ENCODE peak calls at places on chromosomes 7 and 10, in four cellular contexts. One of them, this sample, is unnamed.

GRCh38 chr10:929965-930364 is 1.5 kb downstream of the LARP4B start:
- DNase-seq in fibroblast of pulmonary artery: no peak
- DNase-seq in Peyer's patch: peak
- DNase-seq in epithelial cell of proximal tubule: no peak
- DNase-seq in this sample: no peak

GRCh38 chr10:29991382-29991781 is 68.0 kb downstream of the JCAD start:
- DNase-seq in fibroblast of pulmonary artery: no peak
- DNase-seq in Peyer's patch: no peak
- DNase-seq in epithelial cell of proximal tubule: no peak
- DNase-seq in this sample: no peak

GRCh38 chr10:78902815-78903214 is 166.0 kb upstream of the ZMIZ1 start:
- DNase-seq in fibroblast of pulmonary artery: no peak
- DNase-seq in Peyer's patch: no peak
- DNase-seq in epithelial cell of proximal tubule: no peak
- DNase-seq in this sample: no peak

GRCh38 chr7:31120800-31121513 is 68.8 kb downstream of the ADCYAP1R1 start:
- DNase-seq in fibroblast of pulmonary artery: no peak
- DNase-seq in Peyer's patch: no peak
- DNase-seq in epithelial cell of proximal tubule: no peak
- DNase-seq in this sample: no peak

GRCh38 chr10:36423821-36424248 is 701.6 kb upstream of the ANKRD30A start:
- DNase-seq in fibroblast of pulmonary artery: no peak
- DNase-seq in Peyer's patch: no peak
- DNase-seq in epithelial cell of proximal tubule: peak
- DNase-seq in this sample: no peak

GRCh38 chr7:117069379-117069778 is 116.1 kb downstream of the ST7 start:
- DNase-seq in fibroblast of pulmonary artery: no peak
- DNase-seq in Peyer's patch: no peak
- DNase-seq in epithelial cell of proximal tubule: no peak
- DNase-seq in this sample: no peak

GRCh38 chr7:155093586-155093985 is 23.5 kb downstream of the HTR5A start:
- DNase-seq in fibroblast of pulmonary artery: no peak
- DNase-seq in Peyer's patch: no peak
- DNase-seq in epithelial cell of proximal tubule: no peak
- DNase-seq in this sample: no peak

GRCh38 chr10:10462116-10462515 is 555.6 kb upstream of the CELF2 start:
- DNase-seq in fibroblast of pulmonary artery: no peak
- DNase-seq in Peyer's patch: no peak
- DNase-seq in epithelial cell of proximal tubule: no peak
- DNase-seq in this sample: no peak

GRCh38 chr7:157529768-157530560 is 193.2 kb downstream of the DNAJB6 start:
- DNase-seq in fibroblast of pulmonary artery: no peak
- DNase-seq in Peyer's patch: no peak
- DNase-seq in epithelial cell of proximal tubule: no peak
- DNase-seq in this sample: no peak

GRCh38 chr7:135930565-135931423 is 46.4 kb downstream of the MTPN start:
- DNase-seq in fibroblast of pulmonary artery: peak
- DNase-seq in Peyer's patch: no peak
- DNase-seq in epithelial cell of proximal tubule: no peak
- DNase-seq in this sample: no peak

GRCh38 chr10:69629897-69630650 is at the start of gene FAM241B:
- DNase-seq in fibroblast of pulmonary artery: peak
- DNase-seq in Peyer's patch: peak
- DNase-seq in epithelial cell of proximal tubule: no peak
- DNase-seq in this sample: no peak

GRCh38 chr7:19284596-19285300 is 139.5 kb upstream of the FERD3L start:
- DNase-seq in fibroblast of pulmonary artery: peak
- DNase-seq in Peyer's patch: no peak
- DNase-seq in epithelial cell of proximal tubule: no peak
- DNase-seq in this sample: no peak

GRCh38 chr7:144454-144826 is 47.9 kb upstream of the FAM20C start:
- DNase-seq in fibroblast of pulmonary artery: no peak
- DNase-seq in Peyer's patch: no peak
- DNase-seq in epithelial cell of proximal tubule: no peak
- DNase-seq in this sample: no peak

GRCh38 chr10:51915031-51915542 is 215.7 kb upstream of the CSTF2T start:
- DNase-seq in fibroblast of pulmonary artery: peak
- DNase-seq in Peyer's patch: no peak
- DNase-seq in epithelial cell of proximal tubule: no peak
- DNase-seq in this sample: no peak

GRCh38 chr10:13998090-13998838 is 332.5 kb downstream of the FRMD4A start:
- DNase-seq in fibroblast of pulmonary artery: peak
- DNase-seq in Peyer's patch: no peak
- DNase-seq in epithelial cell of proximal tubule: no peak
- DNase-seq in this sample: no peak

GRCh38 chr10:71588685-71589084 is 130.9 kb downstream of the C10orf105 start:
- DNase-seq in fibroblast of pulmonary artery: no peak
- DNase-seq in Peyer's patch: no peak
- DNase-seq in epithelial cell of proximal tubule: no peak
- DNase-seq in this sample: no peak

GRCh38 chr7:131057524-131058065 is 270.1 kb upstream of the MKLN1 start:
- DNase-seq in fibroblast of pulmonary artery: peak
- DNase-seq in Peyer's patch: no peak
- DNase-seq in epithelial cell of proximal tubule: no peak
- DNase-seq in this sample: no peak

GRCh38 chr10:14750900-14751575 is 23.7 kb downstream of the FAM107B start:
- DNase-seq in fibroblast of pulmonary artery: no peak
- DNase-seq in Peyer's patch: peak
- DNase-seq in epithelial cell of proximal tubule: no peak
- DNase-seq in this sample: no peak

GRCh38 chr10:100887761-100888296 is 24.9 kb upstream of the SLF2 start:
- DNase-seq in fibroblast of pulmonary artery: peak
- DNase-seq in Peyer's patch: no peak
- DNase-seq in epithelial cell of proximal tubule: no peak
- DNase-seq in this sample: no peak

GRCh38 chr7:140526901-140527664 is 47.8 kb upstream of the MKRN1 start:
- DNase-seq in fibroblast of pulmonary artery: no peak
- DNase-seq in Peyer's patch: no peak
- DNase-seq in epithelial cell of proximal tubule: no peak
- DNase-seq in this sample: no peak

GRCh38 chr7:56097700-56098099 is 4.9 kb upstream of the PHKG1 start:
- DNase-seq in fibroblast of pulmonary artery: peak
- DNase-seq in Peyer's patch: no peak
- DNase-seq in epithelial cell of proximal tubule: no peak
- DNase-seq in this sample: no peak

GRCh38 chr10:72320676-72321247 is 34.0 kb downstream of the DNAJB12 start:
- DNase-seq in fibroblast of pulmonary artery: peak
- DNase-seq in Peyer's patch: peak
- DNase-seq in epithelial cell of proximal tubule: no peak
- DNase-seq in this sample: peak

GRCh38 chr7:12069757-12070156 is 141.3 kb upstream of the TMEM106B start:
- DNase-seq in fibroblast of pulmonary artery: no peak
- DNase-seq in Peyer's patch: no peak
- DNase-seq in epithelial cell of proximal tubule: no peak
- DNase-seq in this sample: no peak

GRCh38 chr10:7362451-7362850 is 48.4 kb downstream of the SFMBT2 start:
- DNase-seq in fibroblast of pulmonary artery: peak
- DNase-seq in Peyer's patch: no peak
- DNase-seq in epithelial cell of proximal tubule: no peak
- DNase-seq in this sample: no peak

GRCh38 chr7:28409716-28410627 is 2.3 kb upstream of the CREB5 start:
- DNase-seq in fibroblast of pulmonary artery: peak
- DNase-seq in Peyer's patch: no peak
- DNase-seq in epithelial cell of proximal tubule: no peak
- DNase-seq in this sample: no peak
- H3K4me3 ChIP-seq in fibroblast of pulmonary artery: peak
- H3K4me3 ChIP-seq in Peyer's patch: peak
- H3K4me3 ChIP-seq in epithelial cell of proximal tubule: peak
- H3K4me3 ChIP-seq in this sample: peak

GRCh38 chr10:58239561-58240169 is 28.0 kb downstream of the IPMK start:
- DNase-seq in fibroblast of pulmonary artery: peak
- DNase-seq in Peyer's patch: no peak
- DNase-seq in epithelial cell of proximal tubule: no peak
- DNase-seq in this sample: no peak
- H3K4me3 ChIP-seq in fibroblast of pulmonary artery: no peak
- H3K4me3 ChIP-seq in Peyer's patch: no peak
- H3K4me3 ChIP-seq in epithelial cell of proximal tubule: no peak
- H3K4me3 ChIP-seq in this sample: no peak

GRCh38 chr10:82277591-82277990 is 402.6 kb downstream of the NRG3 start:
- DNase-seq in fibroblast of pulmonary artery: peak
- DNase-seq in Peyer's patch: no peak
- DNase-seq in epithelial cell of proximal tubule: no peak
- DNase-seq in this sample: no peak
- H3K4me3 ChIP-seq in fibroblast of pulmonary artery: no peak
- H3K4me3 ChIP-seq in Peyer's patch: no peak
- H3K4me3 ChIP-seq in epithelial cell of proximal tubule: no peak
- H3K4me3 ChIP-seq in this sample: no peak

GRCh38 chr10:28328346-28328745 is 25.5 kb upstream of the MPP7 start:
- DNase-seq in fibroblast of pulmonary artery: no peak
- DNase-seq in Peyer's patch: no peak
- DNase-seq in epithelial cell of proximal tubule: no peak
- DNase-seq in this sample: no peak

GRCh38 chr10:28327494-28327886 is 24.6 kb upstream of the MPP7 start:
- DNase-seq in fibroblast of pulmonary artery: peak
- DNase-seq in Peyer's patch: no peak
- DNase-seq in epithelial cell of proximal tubule: no peak
- DNase-seq in this sample: no peak

GRCh38 chr10:28331821-28332220 is 29.0 kb upstream of the MPP7 start:
- DNase-seq in fibroblast of pulmonary artery: peak
- DNase-seq in Peyer's patch: no peak
- DNase-seq in epithelial cell of proximal tubule: no peak
- DNase-seq in this sample: peak

GRCh38 chr10:28326516-28327493 is 23.9 kb upstream of the MPP7 start:
- DNase-seq in fibroblast of pulmonary artery: peak
- DNase-seq in Peyer's patch: no peak
- DNase-seq in epithelial cell of proximal tubule: no peak
- DNase-seq in this sample: no peak

DNA sequence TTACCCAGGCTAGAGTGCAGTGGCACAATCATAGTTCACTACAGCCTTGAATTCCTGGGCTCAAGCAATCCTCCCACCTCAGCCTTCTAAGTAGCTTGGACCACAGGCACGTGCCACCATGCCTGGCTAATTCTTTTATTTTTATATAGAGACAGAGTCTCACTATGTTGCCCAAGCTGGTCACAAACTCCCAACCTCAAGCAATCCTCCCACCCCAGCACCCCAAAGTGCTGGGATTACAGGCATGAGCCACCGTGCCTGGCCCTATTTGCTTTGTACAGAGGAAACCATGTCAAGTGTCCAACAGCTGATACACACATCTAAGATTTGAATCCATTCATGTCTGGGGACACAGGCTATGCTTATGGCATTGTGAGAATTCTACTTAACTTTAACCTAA is 29.8 kb upstream of the MPP7 start:
- DNase-seq in fibroblast of pulmonary artery: no peak
- DNase-seq in Peyer's patch: no peak
- DNase-seq in epithelial cell of proximal tubule: no peak
- DNase-seq in this sample: no peak
- H3K4me3 ChIP-seq in fibroblast of pulmonary artery: no peak
- H3K4me3 ChIP-seq in Peyer's patch: peak
- H3K4me3 ChIP-seq in epithelial cell of proximal tubule: no peak
- H3K4me3 ChIP-seq in this sample: no peak

DNA sequence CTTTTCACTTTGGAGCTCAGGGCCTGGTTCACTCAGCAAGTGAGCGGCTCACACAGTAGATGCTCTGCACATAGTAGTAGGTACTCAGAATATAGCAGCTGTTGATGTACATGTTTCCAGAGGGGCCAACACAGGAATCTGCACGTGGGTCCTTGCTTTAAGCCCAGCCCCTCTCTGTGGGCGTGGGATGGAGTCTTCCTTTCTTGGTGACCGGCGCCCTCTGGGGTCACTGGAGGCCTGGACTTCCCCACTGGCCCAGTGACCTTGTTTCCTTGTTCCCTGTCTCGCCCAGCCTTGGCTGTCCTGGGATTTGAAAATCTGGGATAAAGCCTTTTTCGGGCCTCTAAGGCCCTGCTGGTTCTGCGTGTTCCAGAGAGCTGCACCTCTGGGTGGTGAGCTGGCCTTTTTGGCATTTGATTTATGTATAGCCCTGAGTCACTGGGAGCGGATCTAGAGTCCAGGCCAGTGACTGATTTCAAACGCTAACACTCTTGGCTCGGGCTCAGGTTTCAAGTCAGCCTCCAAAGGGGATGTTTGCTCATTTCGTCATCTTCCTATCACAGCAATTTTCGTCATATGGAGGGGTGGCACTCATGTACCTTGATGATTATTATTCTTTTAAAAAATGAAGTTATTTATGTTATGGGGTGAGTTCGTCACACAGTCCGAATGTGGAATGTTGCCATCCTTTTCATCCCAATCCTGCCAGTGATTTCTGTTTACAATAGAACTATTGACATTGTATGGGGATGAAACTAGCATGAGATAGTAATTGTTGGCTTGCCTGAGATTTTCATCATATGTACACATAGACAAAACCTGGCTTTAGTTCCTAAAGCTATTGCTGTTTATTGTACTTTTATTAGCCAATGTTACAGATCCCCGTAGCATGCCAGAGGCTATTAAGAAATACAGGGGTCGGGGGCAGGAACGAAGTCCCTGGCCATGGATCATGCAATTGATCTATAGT is 65.5 kb downstream of the CUX1 start:
- DNase-seq in fibroblast of pulmonary artery: peak
- DNase-seq in Peyer's patch: peak
- DNase-seq in epithelial cell of proximal tubule: peak
- DNase-seq in this sample: peak
- H3K4me3 ChIP-seq in fibroblast of pulmonary artery: peak
- H3K4me3 ChIP-seq in Peyer's patch: no peak
- H3K4me3 ChIP-seq in epithelial cell of proximal tubule: peak
- H3K4me3 ChIP-seq in this sample: no peak

DNA sequence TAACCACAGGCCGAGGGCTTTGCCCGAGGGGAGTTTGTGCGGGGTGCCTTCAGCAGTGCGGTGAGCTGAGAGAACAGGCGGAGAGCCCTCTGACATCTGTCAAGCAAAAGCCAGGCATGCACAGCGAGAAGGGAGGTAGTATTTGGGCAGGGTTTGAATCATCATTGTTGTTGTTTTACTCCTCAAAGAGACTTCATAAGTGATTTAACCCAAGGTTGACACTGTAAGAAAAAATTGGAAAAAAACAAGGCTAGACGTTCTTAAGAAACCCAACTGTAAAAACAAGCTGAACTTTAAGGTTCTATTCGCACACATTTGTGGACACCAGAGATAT is 1.3 kb downstream of the ADAM22 start:
- DNase-seq in fibroblast of pulmonary artery: no peak
- DNase-seq in Peyer's patch: no peak
- DNase-seq in epithelial cell of proximal tubule: no peak
- DNase-seq in this sample: no peak
- H3K4me3 ChIP-seq in fibroblast of pulmonary artery: peak
- H3K4me3 ChIP-seq in Peyer's patch: peak
- H3K4me3 ChIP-seq in epithelial cell of proximal tubule: peak
- H3K4me3 ChIP-seq in this sample: peak

GRCh38 chr7:150978136-150978789 is at the start of gene KCNH2:
- DNase-seq in fibroblast of pulmonary artery: no peak
- DNase-seq in Peyer's patch: peak
- DNase-seq in epithelial cell of proximal tubule: no peak
- DNase-seq in this sample: no peak
- H3K4me3 ChIP-seq in fibroblast of pulmonary artery: no peak
- H3K4me3 ChIP-seq in Peyer's patch: peak
- H3K4me3 ChIP-seq in epithelial cell of proximal tubule: peak
- H3K4me3 ChIP-seq in this sample: no peak